ENCODE peak calls at places on chromosome 10, in five cellular contexts. One of them, this sample, is unnamed.

GRCh38 chr10:103739039-103739764 is 116.2 kb downstream of the SH3PXD2A start:
- DNase-seq in aorta: peak
- DNase-seq in right atrium auricular region: no peak
- DNase-seq in spleen: no peak
- DNase-seq in WERI-Rb-1: peak
- DNase-seq in this sample: no peak

GRCh38 chr10:79069325-79070090 is 742 bp downstream of the ZMIZ1 start:
- DNase-seq in aorta: peak
- DNase-seq in right atrium auricular region: no peak
- DNase-seq in spleen: peak
- DNase-seq in WERI-Rb-1: peak
- DNase-seq in this sample: no peak

GRCh38 chr10:101130984-101131961 is at the start of gene TLX1:
- DNase-seq in aorta: peak
- DNase-seq in right atrium auricular region: no peak
- DNase-seq in spleen: no peak
- DNase-seq in WERI-Rb-1: peak
- DNase-seq in this sample: no peak

GRCh38 chr10:60299390-60299778 is 90.3 kb downstream of the ANK3 start:
- DNase-seq in aorta: no peak
- DNase-seq in right atrium auricular region: no peak
- DNase-seq in spleen: no peak
- DNase-seq in WERI-Rb-1: no peak
- DNase-seq in this sample: no peak

GRCh38 chr10:112135604-112136003 is 48.0 kb downstream of the GPAM start:
- DNase-seq in aorta: no peak
- DNase-seq in right atrium auricular region: no peak
- DNase-seq in spleen: no peak
- DNase-seq in WERI-Rb-1: no peak
- DNase-seq in this sample: no peak

GRCh38 chr10:3702569-3702968 is 82.4 kb downstream of the KLF6 start:
- DNase-seq in aorta: no peak
- DNase-seq in right atrium auricular region: no peak
- DNase-seq in spleen: no peak
- DNase-seq in WERI-Rb-1: no peak
- DNase-seq in this sample: no peak

GRCh38 chr10:13340068-13340467 is 8.0 kb downstream of the SEPHS1 start:
- DNase-seq in aorta: no peak
- DNase-seq in right atrium auricular region: no peak
- DNase-seq in spleen: no peak
- DNase-seq in WERI-Rb-1: no peak
- DNase-seq in this sample: no peak

GRCh38 chr10:129417882-129418281 is 49.2 kb upstream of the MGMT start:
- DNase-seq in aorta: no peak
- DNase-seq in right atrium auricular region: peak
- DNase-seq in spleen: no peak
- DNase-seq in WERI-Rb-1: no peak
- DNase-seq in this sample: no peak

GRCh38 chr10:30529373-30529998 is 95.5 kb downstream of the MAP3K8 start:
- DNase-seq in aorta: peak
- DNase-seq in right atrium auricular region: peak
- DNase-seq in spleen: peak
- DNase-seq in WERI-Rb-1: no peak
- DNase-seq in this sample: peak

GRCh38 chr10:14967897-14968296 is 8.7 kb downstream of the MEIG1 start:
- DNase-seq in aorta: no peak
- DNase-seq in right atrium auricular region: no peak
- DNase-seq in spleen: no peak
- DNase-seq in WERI-Rb-1: no peak
- DNase-seq in this sample: no peak

GRCh38 chr10:14975672-14976273 is 16.6 kb downstream of the MEIG1 start:
- DNase-seq in aorta: no peak
- DNase-seq in right atrium auricular region: no peak
- DNase-seq in spleen: no peak
- DNase-seq in WERI-Rb-1: no peak
- DNase-seq in this sample: no peak

DNA sequence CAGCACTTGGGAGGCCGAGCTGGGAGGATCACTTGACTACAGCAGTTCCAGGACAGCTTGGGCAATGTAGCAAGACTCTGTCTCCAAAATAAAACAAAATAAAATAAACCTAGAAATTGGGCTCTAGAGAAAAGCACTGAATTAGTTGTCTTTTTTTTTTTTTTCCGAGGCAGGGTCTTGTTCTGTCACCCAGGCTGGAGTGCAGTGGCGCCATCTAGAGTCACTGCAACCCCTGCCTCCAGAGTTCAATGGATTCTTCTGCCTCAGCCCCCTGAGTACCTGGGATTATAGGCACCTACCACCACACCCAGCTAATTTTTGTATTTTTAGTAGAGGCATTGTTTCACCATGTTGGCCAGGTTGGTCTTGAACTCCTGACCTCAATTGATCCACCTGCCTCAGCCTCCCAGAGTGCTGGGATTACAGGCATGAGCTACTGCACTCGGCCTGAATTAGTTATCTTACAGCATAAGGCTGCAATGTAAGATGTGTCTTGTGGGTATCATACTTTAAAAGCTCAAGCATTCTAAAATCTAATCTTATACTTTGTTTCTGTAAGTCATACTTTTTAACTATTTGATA is 12.8 kb downstream of the MEIG1 start:
- DNase-seq in aorta: no peak
- DNase-seq in right atrium auricular region: no peak
- DNase-seq in spleen: no peak
- DNase-seq in WERI-Rb-1: peak
- DNase-seq in this sample: no peak
- H3K27ac ChIP-seq in aorta: no peak
- H3K27ac ChIP-seq in right atrium auricular region: no peak
- H3K27ac ChIP-seq in spleen: no peak
- H3K27ac ChIP-seq in WERI-Rb-1: no peak
- H3K27ac ChIP-seq in this sample: no peak

GRCh38 chr10:80100116-80100515 is 21.7 kb downstream of the TMEM254 start:
- DNase-seq in aorta: no peak
- DNase-seq in right atrium auricular region: no peak
- DNase-seq in spleen: no peak
- DNase-seq in WERI-Rb-1: no peak
- DNase-seq in this sample: no peak

GRCh38 chr10:80104066-80104926 is 25.8 kb downstream of the TMEM254 start:
- DNase-seq in aorta: no peak
- DNase-seq in right atrium auricular region: peak
- DNase-seq in spleen: no peak
- DNase-seq in WERI-Rb-1: no peak
- DNase-seq in this sample: no peak

GRCh38 chr10:80100861-80101695 is 22.6 kb downstream of the TMEM254 start:
- DNase-seq in aorta: no peak
- DNase-seq in right atrium auricular region: no peak
- DNase-seq in spleen: no peak
- DNase-seq in WERI-Rb-1: no peak
- DNase-seq in this sample: no peak
- H3K27ac ChIP-seq in aorta: no peak
- H3K27ac ChIP-seq in right atrium auricular region: no peak
- H3K27ac ChIP-seq in spleen: no peak
- H3K27ac ChIP-seq in WERI-Rb-1: no peak
- H3K27ac ChIP-seq in this sample: no peak

GRCh38 chr10:110661292-110661691 is 17.2 kb downstream of the RBM20 start:
- DNase-seq in aorta: no peak
- DNase-seq in right atrium auricular region: no peak
- DNase-seq in spleen: no peak
- DNase-seq in WERI-Rb-1: no peak
- DNase-seq in this sample: no peak
- H3K27ac ChIP-seq in aorta: no peak
- H3K27ac ChIP-seq in right atrium auricular region: peak
- H3K27ac ChIP-seq in spleen: no peak
- H3K27ac ChIP-seq in WERI-Rb-1: no peak
- H3K27ac ChIP-seq in this sample: no peak

GRCh38 chr10:126223512-126224067 is 164.7 kb downstream of the ADAM12 start:
- DNase-seq in aorta: no peak
- DNase-seq in right atrium auricular region: no peak
- DNase-seq in spleen: no peak
- DNase-seq in WERI-Rb-1: no peak
- DNase-seq in this sample: no peak

GRCh38 chr10:126226205-126226604 is 162.1 kb downstream of the ADAM12 start:
- DNase-seq in aorta: no peak
- DNase-seq in right atrium auricular region: no peak
- DNase-seq in spleen: no peak
- DNase-seq in WERI-Rb-1: no peak
- DNase-seq in this sample: no peak

GRCh38 chr10:126225672-126226007 is 162.6 kb downstream of the ADAM12 start:
- DNase-seq in aorta: no peak
- DNase-seq in right atrium auricular region: no peak
- DNase-seq in spleen: no peak
- DNase-seq in WERI-Rb-1: no peak
- DNase-seq in this sample: no peak

GRCh38 chr10:126226988-126227761 is 161.1 kb downstream of the ADAM12 start:
- DNase-seq in aorta: no peak
- DNase-seq in right atrium auricular region: no peak
- DNase-seq in spleen: no peak
- DNase-seq in WERI-Rb-1: no peak
- DNase-seq in this sample: no peak

GRCh38 chr10:126224967-126225671 is 163.2 kb downstream of the ADAM12 start:
- DNase-seq in aorta: no peak
- DNase-seq in right atrium auricular region: no peak
- DNase-seq in spleen: no peak
- DNase-seq in WERI-Rb-1: no peak
- DNase-seq in this sample: no peak
- H3K27ac ChIP-seq in aorta: no peak
- H3K27ac ChIP-seq in right atrium auricular region: no peak
- H3K27ac ChIP-seq in spleen: no peak
- H3K27ac ChIP-seq in WERI-Rb-1: no peak
- H3K27ac ChIP-seq in this sample: no peak

DNA sequence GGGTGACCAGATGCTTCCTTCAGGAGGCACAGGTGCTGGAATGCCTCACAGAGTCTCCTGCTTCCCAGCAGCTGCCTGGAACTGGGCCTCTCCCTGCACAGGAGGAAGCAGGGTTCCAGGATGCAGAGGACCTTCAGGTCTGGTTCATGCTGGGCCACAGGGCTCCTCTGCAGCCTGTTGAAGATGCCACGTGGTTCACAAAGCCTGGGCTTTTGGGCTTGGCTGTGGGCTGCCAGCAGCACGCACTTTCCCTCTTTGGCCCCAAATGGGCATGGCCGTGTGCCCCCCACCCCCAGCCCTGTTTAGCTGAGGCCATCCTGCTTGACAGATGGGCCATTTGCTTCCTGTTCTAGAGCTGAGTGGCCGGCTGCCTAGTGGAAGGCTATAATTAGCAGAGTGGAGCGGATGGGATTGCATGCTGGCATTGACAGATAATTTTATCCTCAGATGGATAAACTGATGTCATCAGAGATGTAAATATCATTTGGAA is 28.0 kb downstream of the TSPAN15 start:
- DNase-seq in aorta: peak
- DNase-seq in right atrium auricular region: no peak
- DNase-seq in spleen: no peak
- DNase-seq in WERI-Rb-1: peak
- DNase-seq in this sample: peak
- H3K27ac ChIP-seq in aorta: peak
- H3K27ac ChIP-seq in right atrium auricular region: peak
- H3K27ac ChIP-seq in spleen: peak
- H3K27ac ChIP-seq in WERI-Rb-1: peak
- H3K27ac ChIP-seq in this sample: peak

GRCh38 chr10:5550621-5551530 is 26.1 kb downstream of the CALML3 start:
- DNase-seq in aorta: peak
- DNase-seq in right atrium auricular region: no peak
- DNase-seq in spleen: peak
- DNase-seq in WERI-Rb-1: no peak
- DNase-seq in this sample: no peak
- H3K27ac ChIP-seq in aorta: peak
- H3K27ac ChIP-seq in right atrium auricular region: no peak
- H3K27ac ChIP-seq in spleen: no peak
- H3K27ac ChIP-seq in WERI-Rb-1: no peak
- H3K27ac ChIP-seq in this sample: no peak

GRCh38 chr10:61760943-61761824 is 98.5 kb downstream of the CABCOCO1 start:
- DNase-seq in aorta: no peak
- DNase-seq in right atrium auricular region: no peak
- DNase-seq in spleen: no peak
- DNase-seq in WERI-Rb-1: no peak
- DNase-seq in this sample: no peak
- H3K27ac ChIP-seq in aorta: no peak
- H3K27ac ChIP-seq in right atrium auricular region: no peak
- H3K27ac ChIP-seq in spleen: no peak
- H3K27ac ChIP-seq in WERI-Rb-1: no peak
- H3K27ac ChIP-seq in this sample: peak